ENCODE peak calls at places on chromosome 2, in eight cellular contexts. Z, R, P, D, L, M, N and A are unnamed samples.

GRCh38 chr2:174198846-174199564 is 49.3 kb downstream of the OLA1 start:
- DNase-seq in Z (no peak), R (no peak), P (no peak), D (no peak), L (no peak), M (peak), N (no peak), A (no peak)

GRCh38 chr2:176613358-176614032 is 344.3 kb downstream of the MTX2 start:
- DNase-seq in Z (no peak), R (no peak), P (no peak), D (no peak), L (no peak), M (no peak), N (no peak), A (no peak)

GRCh38 chr2:17245921-17246320 is 272.3 kb downstream of the RAD51AP2 start:
- DNase-seq in Z (no peak), R (no peak), P (no peak), D (no peak), L (no peak), M (no peak), N (peak), A (peak)

GRCh38 chr2:240457223-240458043 is 22.0 kb downstream of the GPC1 start:
- DNase-seq in Z (no peak), R (no peak), P (no peak), D (no peak), L (no peak), M (no peak), N (no peak), A (no peak)

GRCh38 chr2:195586062-195586713 is 70.8 kb upstream of the SLC39A10 start:
- DNase-seq in Z (no peak), R (no peak), P (peak), D (no peak), L (no peak), M (no peak), N (no peak), A (no peak)

GRCh38 chr2:164015328-164016123 is 279.7 kb upstream of the FIGN start:
- DNase-seq in Z (no peak), R (peak), P (no peak), D (no peak), L (peak), M (no peak), N (no peak), A (no peak)

GRCh38 chr2:169768262-169768995 is 30.2 kb upstream of the SSB start:
- DNase-seq in Z (no peak), R (no peak), P (no peak), D (no peak), L (peak), M (no peak), N (no peak), A (no peak)

GRCh38 chr2:214328941-214329340 is 81.9 kb upstream of the VWC2L start:
- DNase-seq in Z (no peak), R (no peak), P (no peak), D (no peak), L (no peak), M (no peak), N (no peak), A (no peak)

GRCh38 chr2:193368615-193369014 is 1173.9 kb upstream of the TMEFF2 start:
- DNase-seq in Z (no peak), R (no peak), P (no peak), D (no peak), L (no peak), M (no peak), N (no peak), A (no peak)

GRCh38 chr2:193373139-193373538 is 1178.4 kb upstream of the TMEFF2 start:
- DNase-seq in Z (no peak), R (no peak), P (no peak), D (no peak), L (no peak), M (no peak), N (no peak), A (no peak)

GRCh38 chr2:193371200-193371599 is 1176.5 kb upstream of the TMEFF2 start:
- DNase-seq in Z (no peak), R (no peak), P (no peak), D (no peak), L (no peak), M (no peak), N (no peak), A (no peak)
- TF ChIP-seq CTCF in Z (no peak), R (no peak), P (no peak), D (no peak), L (no peak), M (no peak), N (no peak), A (no peak)

GRCh38 chr2:232528746-232529445 is 2.9 kb downstream of the CHRND start:
- DNase-seq in Z (no peak), R (no peak), P (no peak), D (no peak), L (no peak), M (no peak), N (no peak), A (no peak)

GRCh38 chr2:232527905-232528470 is 2.0 kb downstream of the CHRND start:
- DNase-seq in Z (no peak), R (no peak), P (no peak), D (no peak), L (no peak), M (no peak), N (no peak), A (no peak)

GRCh38 chr2:232532406-232532805 is 6.4 kb downstream of the CHRND start:
- DNase-seq in Z (no peak), R (no peak), P (no peak), D (no peak), L (no peak), M (no peak), N (no peak), A (no peak)

GRCh38 chr2:232530626-232531260 is 4.8 kb downstream of the CHRND start:
- DNase-seq in Z (no peak), R (no peak), P (no peak), D (no peak), L (no peak), M (no peak), N (no peak), A (no peak)

DNA sequence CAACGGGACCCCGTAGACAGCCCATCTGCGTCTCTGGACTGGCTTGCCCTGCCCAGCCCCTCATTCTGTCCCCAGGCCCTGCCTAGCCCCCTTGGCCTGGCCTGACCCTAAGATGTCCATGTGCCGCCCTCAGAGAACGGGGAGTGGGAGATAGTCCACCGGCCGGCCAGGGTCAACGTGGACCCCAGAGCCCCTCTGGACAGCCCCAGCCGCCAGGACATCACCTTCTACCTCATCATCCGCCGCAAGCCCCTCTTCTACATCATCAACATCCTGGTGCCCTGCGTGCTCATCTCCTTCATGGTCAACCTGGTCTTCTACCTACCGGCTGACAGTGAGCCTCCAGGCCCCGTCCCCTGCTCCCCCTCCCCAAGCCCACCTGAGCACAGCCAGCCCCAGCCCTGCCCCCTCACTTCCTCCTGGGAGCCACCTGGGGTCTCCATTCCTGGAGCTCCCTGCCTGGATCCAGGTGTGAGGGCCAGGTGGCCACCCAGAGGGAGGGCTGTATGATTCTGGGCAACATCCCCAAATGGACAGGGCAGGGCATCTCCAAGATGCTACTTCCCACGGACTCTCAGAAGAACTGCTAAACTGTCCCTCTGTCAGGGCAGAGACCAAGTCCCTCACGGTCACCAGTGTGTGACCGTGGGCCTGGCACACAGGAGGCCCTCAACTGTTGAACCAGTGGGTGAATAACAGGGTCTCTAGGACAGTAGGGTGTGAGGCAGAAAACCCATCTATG is 4.0 kb downstream of the CHRND start:
- DNase-seq in Z (no peak), R (no peak), P (no peak), D (no peak), L (no peak), M (no peak), N (no peak), A (no peak)
- H3K4me3 ChIP-seq in Z (no peak), R (no peak), P (no peak), D (no peak), L (no peak), M (no peak), N (no peak), A (no peak)

GRCh38 chr2:184611221-184612085 is 13.1 kb downstream of the ZNF804A start:
- DNase-seq in Z (no peak), R (no peak), P (no peak), D (no peak), L (peak), M (no peak), N (peak), A (no peak)
- TF ChIP-seq CTCF in Z (peak), R (peak), P (no peak), D (no peak), L (peak), M (peak), N (no peak), A (peak)

DNA sequence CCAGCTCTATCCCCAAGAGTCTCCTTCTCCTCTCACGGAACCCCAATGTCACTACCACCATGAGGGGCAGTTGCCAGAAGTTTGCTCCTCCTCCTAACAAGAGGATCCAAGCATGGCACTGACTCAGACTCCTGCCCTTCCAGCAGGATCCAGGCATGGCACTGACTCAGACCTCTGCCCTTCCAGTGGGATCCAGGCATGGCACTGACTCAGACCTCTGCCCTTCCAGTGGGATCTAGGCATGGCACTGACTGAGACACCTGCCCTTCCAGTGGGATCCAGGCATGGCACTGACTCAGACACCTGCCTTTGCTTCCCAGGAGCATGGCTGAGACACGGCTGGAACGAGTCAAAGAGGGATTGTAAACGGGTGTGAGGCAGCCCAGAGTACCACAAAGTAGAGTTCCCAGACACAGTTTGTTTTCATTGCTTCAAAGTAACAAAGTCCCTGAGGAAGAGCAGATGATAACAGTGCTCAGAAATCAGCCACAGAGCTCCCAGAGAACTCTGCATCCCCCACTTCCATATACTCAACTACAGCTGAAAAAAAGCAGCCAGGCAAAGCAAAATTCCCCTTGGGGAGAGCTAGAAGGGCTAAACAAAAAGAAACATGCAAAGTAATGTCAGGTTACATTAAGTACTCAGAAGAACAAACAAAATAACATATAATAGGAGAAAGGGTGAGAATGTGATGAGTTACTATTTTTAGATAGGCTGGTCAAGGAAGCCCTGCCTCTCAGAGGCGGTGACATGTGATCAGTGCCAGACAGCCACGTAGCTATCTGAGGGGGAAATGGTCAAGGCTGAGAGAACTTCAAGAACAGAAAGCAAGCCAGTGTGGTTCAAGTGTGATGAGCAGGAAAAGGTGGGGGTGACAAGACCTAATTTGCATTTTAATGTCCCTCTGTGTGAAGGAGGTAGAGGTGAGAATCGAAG is 3.0 kb downstream of the BUB1 start:
- DNase-seq in Z (peak), R (peak), P (no peak), D (no peak), L (peak), M (no peak), N (peak), A (no peak)
- H3K4me3 ChIP-seq in Z (peak), R (no peak), P (no peak), D (no peak), L (peak), M (no peak), N (no peak), A (peak)